ENCODE peak calls at places on chromosome 12, in seven cellular contexts. D is GM23338; K is activated naive CD8-positive, alpha-beta T cell treated with anti-CD3 and anti-CD28 coated beads for 36 hours; J is colonic mucosa; H is head of caudate nucleus; P is cardiac muscle cell; X is Right ventricle myocardium inferior. S is an unnamed sample.

GRCh38 chr12:66862586-66862985 is 183.7 kb upstream of the GRIP1 start:
- DNase-seq in D (no peak), K (no peak), J (no peak), H (no peak), P (no peak), X (no peak), S (no peak)

GRCh38 chr12:49277466-49277865 is 12.6 kb downstream of the TUBA1C start:
- DNase-seq in D (no peak), K (no peak), J (no peak), H (no peak), P (no peak), X (no peak), S (no peak)

GRCh38 chr12:114193474-114193873 is 212.5 kb downstream of the TBX5 start:
- DNase-seq in D (no peak), K (no peak), J (no peak), H (no peak), P (no peak), X (no peak), S (no peak)

GRCh38 chr12:98424726-98425401 is 90.5 kb upstream of the TMPO start:
- DNase-seq in D (peak), K (peak), J (peak), H (peak), P (peak), X (no peak), S (peak)

GRCh38 chr12:123064885-123065619 is 84.6 kb downstream of the ARL6IP4 start:
- DNase-seq in D (no peak), K (no peak), J (no peak), H (no peak), P (no peak), X (peak), S (no peak)

GRCh38 chr12:78584695-78585094 is 279.9 kb upstream of the SYT1 start:
- DNase-seq in D (peak), K (no peak), J (no peak), H (no peak), P (no peak), X (no peak), S (peak)

GRCh38 chr12:8697120-8697475 is 693 bp upstream of the RIMKLB start:
- DNase-seq in D (peak), K (no peak), J (no peak), H (no peak), P (peak), X (no peak), S (no peak)

GRCh38 chr12:40832668-40833067 is 140.4 kb downstream of the CNTN1 start:
- DNase-seq in D (no peak), K (no peak), J (no peak), H (no peak), P (no peak), X (no peak), S (no peak)

GRCh38 chr12:79555006-79555925 is 135.5 kb downstream of the PAWR start:
- DNase-seq in D (peak), K (no peak), J (no peak), H (peak), P (peak), X (no peak), S (no peak)

GRCh38 chr12:47245623-47246022 is 165.9 kb upstream of the AMIGO2 start:
- DNase-seq in D (no peak), K (no peak), J (no peak), H (no peak), P (no peak), X (no peak), S (no peak)

GRCh38 chr12:30000401-30000800 is 216.7 kb upstream of the TMTC1 start:
- DNase-seq in D (no peak), K (no peak), J (no peak), H (no peak), P (no peak), X (no peak), S (no peak)

GRCh38 chr12:52539024-52539820 is 13.7 kb downstream of the KRT71 start:
- DNase-seq in D (no peak), K (no peak), J (no peak), H (no peak), P (no peak), X (no peak), S (no peak)

GRCh38 chr12:32789911-32790310 is 34.2 kb upstream of the YARS2 start:
- DNase-seq in D (no peak), K (no peak), J (no peak), H (no peak), P (no peak), X (no peak), S (no peak)

GRCh38 chr12:91189526-91189925 is 6.9 kb upstream of the DCN start:
- DNase-seq in D (no peak), K (no peak), J (no peak), H (no peak), P (no peak), X (no peak), S (no peak)